ENCODE peak calls at places on chromosomes 16 and 17, in five cellular contexts. N is CD8-positive, alpha-beta memory T cell; B is trophoblast cell; O is naive thymus-derived CD4-positive, alpha-beta T cell; G is AG04450. X is an unnamed sample.

GRCh38 chr17:2916362-2916928 is 120.2 kb downstream of the RAP1GAP2 start:
- DNase-seq in N (no peak), B (no peak), O (no peak), G (no peak), X (no peak)

GRCh38 chr17:81807839-81808238 is 3.9 kb downstream of the GCGR start:
- DNase-seq in N (no peak), B (no peak), O (no peak), G (no peak), X (no peak)

GRCh38 chr17:58918072-58918471 is 162.4 kb downstream of the PPM1E start:
- DNase-seq in N (no peak), B (no peak), O (no peak), G (no peak), X (no peak)

GRCh38 chr17:65170839-65171238 is 33.7 kb downstream of the RGS9 start:
- DNase-seq in N (no peak), B (no peak), O (no peak), G (no peak), X (no peak)

GRCh38 chr17:72273301-72274056 is 152.7 kb downstream of the SOX9 start:
- DNase-seq in N (no peak), B (no peak), O (no peak), G (no peak), X (no peak)

GRCh38 chr17:53406907-53407306 is 415.8 kb upstream of the KIF2B start:
- DNase-seq in N (no peak), B (no peak), O (no peak), G (no peak), X (no peak)

GRCh38 chr16:88417684-88418476 is 35.1 kb downstream of the ZNF469 start:
- DNase-seq in N (no peak), B (no peak), O (no peak), G (no peak), X (no peak)

GRCh38 chr17:8225813-8226535 is 15.6 kb upstream of the AURKB start:
- DNase-seq in N (peak; percentile 72), B (peak; percentile 52), O (peak; percentile 31), G (peak; percentile 59), X (peak; percentile 81)

GRCh38 chr17:64216385-64217248 is 46.4 kb downstream of the TEX2 start:
- DNase-seq in N (no peak), B (no peak), O (no peak), G (no peak), X (peak; percentile 27)

GRCh38 chr17:46972346-46972745 is 6.7 kb downstream of the RPRML start:
- DNase-seq in N (no peak), B (no peak), O (no peak), G (no peak), X (no peak)

GRCh38 chr17:78999056-78999768 is 10.4 kb downstream of the CANT1 start:
- DNase-seq in N (no peak), B (no peak), O (no peak), G (no peak), X (no peak)

GRCh38 chr17:20986767-20987510 is 55.9 kb downstream of the USP22 start:
- DNase-seq in N (no peak), B (no peak), O (no peak), G (no peak), X (no peak)

GRCh38 chr17:6456914-6457687 is 12.8 kb downstream of the PIMREG start:
- DNase-seq in N (no peak), B (peak; percentile 18), O (no peak), G (no peak), X (no peak)

GRCh38 chr17:66637491-66637890 is 197.4 kb upstream of the CACNG5 start:
- DNase-seq in N (no peak), B (peak; percentile 48), O (no peak), G (no peak), X (no peak)

GRCh38 chr17:77534137-77534536 is 393.4 kb downstream of the SEC14L1 start:
- DNase-seq in N (no peak), B (no peak), O (no peak), G (no peak), X (no peak)
- H3K4me3 ChIP-seq in N (no peak overlapping the region), B (no peak overlapping the region), O (no peak overlapping the region), G (no peak overlapping the region), X (no peak overlapping the region)

GRCh38 chr16:31842864-31843263 is 30.7 kb upstream of the ZNF267 start:
- DNase-seq in N (no peak), B (no peak), O (no peak), G (no peak), X (peak; percentile 54)
- H3K9me3 ChIP-seq in N (no peaks in the 10 kb centered on the region), B (peaks cover 30% of the 10 kb centered on the region), O (no peaks in the 10 kb centered on the region), G (peaks cover 11% of the 10 kb centered on the region), X (no peaks in the 10 kb centered on the region)

DNA sequence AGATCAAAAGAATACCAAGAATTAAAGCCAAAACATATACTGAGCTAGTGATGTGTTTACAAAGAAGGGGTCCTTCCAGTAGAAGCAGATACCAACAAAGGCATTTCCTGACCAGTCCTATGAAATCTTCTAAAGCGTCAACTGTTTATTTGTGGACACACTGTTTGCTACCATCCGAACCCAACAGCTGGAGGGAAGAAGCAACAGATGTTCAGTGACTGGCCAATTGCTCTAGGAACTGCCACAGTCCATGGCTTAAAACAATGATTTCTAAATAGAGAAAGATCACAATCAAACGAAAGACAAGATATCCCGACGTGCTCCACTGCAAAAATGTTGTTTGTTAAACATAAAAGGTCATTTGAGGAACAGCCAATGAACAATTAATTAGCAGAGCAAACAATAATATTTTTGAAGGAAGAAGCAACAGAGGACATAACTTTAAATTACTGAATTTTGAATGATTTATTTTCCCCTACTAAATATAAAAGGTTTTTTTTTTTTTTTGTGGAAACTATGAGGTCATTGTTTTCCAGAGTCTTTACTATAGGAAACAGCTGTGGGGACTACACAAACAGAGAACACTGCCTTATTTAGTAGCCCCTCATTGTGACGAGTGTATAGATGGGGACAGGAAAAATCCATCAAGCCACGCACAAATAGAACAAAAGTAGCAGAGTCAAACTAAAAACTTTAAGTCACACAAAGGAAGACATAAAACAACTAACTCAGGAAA is 17.2 kb downstream of the USP31 start:
- DNase-seq in N (no peak), B (no peak), O (no peak), G (no peak), X (no peak)
- H3K4me3 ChIP-seq in N (no peak overlapping the region), B (no peak overlapping the region), O (no peak overlapping the region), G (no peak overlapping the region), X (no peak overlapping the region)

GRCh38 chr17:5027299-5027698 is 7.9 kb downstream of the SLC52A1 start:
- DNase-seq in N (no peak), B (no peak), O (no peak), G (no peak), X (no peak)

GRCh38 chr17:5022171-5022711 is 13.0 kb downstream of the SLC52A1 start:
- DNase-seq in N (no peak), B (no peak), O (no peak), G (no peak), X (no peak)

GRCh38 chr17:5020502-5021023 is 14.7 kb downstream of the SLC52A1 start:
- DNase-seq in N (no peak), B (no peak), O (no peak), G (no peak), X (no peak)

GRCh38 chr17:5024604-5025003 is 10.6 kb downstream of the SLC52A1 start:
- DNase-seq in N (no peak), B (no peak), O (no peak), G (no peak), X (no peak)

DNA sequence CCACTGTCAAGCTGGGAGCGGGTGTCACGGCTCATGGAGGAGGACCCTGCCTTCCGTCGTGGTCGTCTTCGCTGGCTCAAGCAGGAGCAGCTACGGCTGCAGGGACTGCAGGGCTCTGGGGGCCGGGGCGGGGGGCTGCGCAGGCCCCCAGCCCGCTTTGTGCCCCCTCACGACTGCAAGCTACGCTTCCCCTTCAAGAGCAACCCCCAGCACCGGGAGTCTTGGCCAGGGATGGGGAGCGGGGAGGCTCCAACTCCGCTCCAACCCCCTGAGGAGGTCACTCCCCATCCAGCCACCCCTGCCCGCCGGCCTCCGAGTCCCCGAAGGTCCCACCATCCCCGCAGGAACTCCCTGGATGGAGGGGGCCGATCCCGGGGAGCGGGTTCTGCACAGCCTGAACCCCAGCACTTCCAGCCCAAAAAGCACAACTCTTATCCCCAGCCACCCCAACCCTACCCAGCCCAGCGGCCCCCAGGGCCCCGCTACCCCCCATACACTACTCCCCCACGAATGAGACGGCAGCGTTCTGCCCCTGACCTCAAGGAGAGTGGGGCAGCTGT is 11.6 kb downstream of the SLC52A1 start:
- DNase-seq in N (no peak), B (no peak), O (no peak), G (no peak), X (no peak)
- H3K9me3 ChIP-seq in N (no peaks in the 10 kb centered on the region), B (no peaks in the 10 kb centered on the region), O (no peaks in the 10 kb centered on the region), G (no peaks in the 10 kb centered on the region), X (no peaks in the 10 kb centered on the region)

GRCh38 chr17:45307290-45308015 is 9.4 kb downstream of the MAP3K14 start:
- DNase-seq in N (no peak), B (no peak), O (no peak), G (peak; percentile 53), X (no peak)
- H3K4me3 ChIP-seq in N (no peak overlapping the region), B (no peak overlapping the region), O (peak overlapping the region; percentile 13), G (no peak overlapping the region), X (no peak overlapping the region)

DNA sequence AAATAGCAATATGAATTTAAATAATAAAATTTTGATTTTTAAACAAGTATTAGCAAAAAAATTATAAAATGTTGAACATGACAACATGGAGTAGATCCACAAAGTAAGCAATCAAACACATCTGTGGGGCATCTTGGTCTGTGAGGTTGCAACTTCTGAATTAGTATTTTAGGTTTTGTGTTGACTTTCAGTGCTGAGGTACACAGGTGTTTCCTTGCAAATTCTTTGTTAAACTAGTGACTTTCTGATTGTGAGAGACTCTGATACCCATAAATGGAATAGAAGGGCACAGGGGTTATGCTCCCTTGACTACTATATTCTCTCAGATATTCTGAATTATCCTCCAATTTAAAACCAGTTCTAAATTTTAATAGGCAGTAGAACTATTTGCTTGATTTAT is 841.7 kb downstream of the CDH8 start:
- DNase-seq in N (no peak), B (no peak), O (no peak), G (no peak), X (no peak)
- H3K9me3 ChIP-seq in N (no peaks in the 10 kb centered on the region), B (no peaks in the 10 kb centered on the region), O (no peaks in the 10 kb centered on the region), G (peaks cover 4% of the 10 kb centered on the region), X (no peaks in the 10 kb centered on the region)

GRCh38 chr17:19388791-19389190 is 1.8 kb upstream of the MFAP4 start:
- DNase-seq in N (no peak), B (no peak), O (no peak), G (no peak), X (no peak)

GRCh38 chr17:19387921-19388521 is 1.0 kb upstream of the MFAP4 start:
- DNase-seq in N (no peak), B (peak; percentile 85), O (no peak), G (no peak), X (no peak)

GRCh38 chr17:19384723-19385391 is 2.1 kb downstream of the MFAP4 start:
- DNase-seq in N (no peak), B (no peak), O (no peak), G (peak; percentile 88), X (no peak)

GRCh38 chr17:19386974-19387920 is at the start of gene MFAP4:
- DNase-seq in N (no peak), B (no peak), O (no peak), G (peak; percentile 88), X (no peak)

DNA sequence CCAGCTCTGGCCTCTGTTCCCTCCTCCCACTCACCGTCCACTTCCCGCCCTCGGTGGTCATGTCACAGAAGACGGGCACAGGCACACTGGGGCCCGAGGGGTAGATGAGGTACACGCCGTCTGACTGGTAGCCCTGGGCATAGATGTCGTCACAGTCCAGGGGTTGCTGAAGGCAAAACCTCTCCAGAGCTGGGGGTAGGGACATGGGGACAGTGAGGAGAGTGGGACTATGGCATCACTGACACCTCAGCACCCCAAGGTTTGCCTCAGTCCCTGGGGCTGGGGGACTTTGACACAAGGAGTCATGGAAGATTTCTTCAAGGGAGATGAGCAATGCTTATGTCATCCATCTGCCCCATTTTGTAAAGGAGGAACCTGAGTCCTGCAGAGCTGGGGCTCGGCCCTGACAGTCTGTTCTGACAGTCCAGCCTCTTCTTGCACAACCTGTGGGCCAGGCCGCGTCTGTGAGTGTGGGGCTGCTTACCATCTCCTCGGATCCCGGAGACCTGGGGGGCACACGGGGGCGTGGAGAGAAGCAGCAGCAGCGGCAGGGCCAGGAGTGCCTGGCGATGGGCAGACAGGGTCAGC is 620 bp downstream of the MFAP4 start:
- DNase-seq in N (no peak), B (peak; percentile 60), O (no peak), G (peak; percentile 50), X (no peak)
- H3K4me3 ChIP-seq in N (no peak overlapping the region), B (no peak overlapping the region), O (no peak overlapping the region), G (peak overlapping the region; percentile 76), X (no peak overlapping the region)

X was measured in HAP-1.